ENCODE peak calls at places on chromosomes 12 and 14, in six cellular contexts. One of them, this sample, is unnamed.

GRCh38 chr12:19978193-19978592 is 390.1 kb upstream of the PDE3A start:
- DNase-seq in body of pancreas: no peak
- DNase-seq in left ventricle myocardium inferior: no peak
- DNase-seq in cardiac fibroblast: peak; percentile 96
- DNase-seq in cardiac muscle cell: no peak
- DNase-seq in brain microvascular endothelial cell: peak; percentile 94
- DNase-seq in this sample: no peak

GRCh38 chr12:95608252-95609033 is 57.2 kb upstream of the USP44 start:
- DNase-seq in body of pancreas: peak; percentile 83
- DNase-seq in left ventricle myocardium inferior: peak; percentile 64
- DNase-seq in cardiac fibroblast: peak; percentile 93
- DNase-seq in cardiac muscle cell: no peak
- DNase-seq in brain microvascular endothelial cell: peak; percentile 83
- DNase-seq in this sample: no peak

GRCh38 chr14:28294834-28295440 is 471.6 kb upstream of the FOXG1 start:
- DNase-seq in body of pancreas: no peak
- DNase-seq in left ventricle myocardium inferior: no peak
- DNase-seq in cardiac fibroblast: peak; percentile 78
- DNase-seq in cardiac muscle cell: peak; percentile 44
- DNase-seq in brain microvascular endothelial cell: peak; percentile 19
- DNase-seq in this sample: peak; percentile 79

GRCh38 chr12:20018406-20018805 is 349.9 kb upstream of the PDE3A start:
- DNase-seq in body of pancreas: no peak
- DNase-seq in left ventricle myocardium inferior: no peak
- DNase-seq in cardiac fibroblast: no peak
- DNase-seq in cardiac muscle cell: no peak
- DNase-seq in brain microvascular endothelial cell: no peak
- DNase-seq in this sample: no peak

GRCh38 chr14:39491134-39491541 is 58.9 kb upstream of the FBXO33 start:
- DNase-seq in body of pancreas: no peak
- DNase-seq in left ventricle myocardium inferior: no peak
- DNase-seq in cardiac fibroblast: peak; percentile 66
- DNase-seq in cardiac muscle cell: peak; percentile 60
- DNase-seq in brain microvascular endothelial cell: peak; percentile 12
- DNase-seq in this sample: peak; percentile 27

GRCh38 chr12:111405149-111405855 is 421 bp upstream of the SH2B3 start:
- DNase-seq in body of pancreas: peak; percentile 98
- DNase-seq in left ventricle myocardium inferior: peak; percentile 94
- DNase-seq in cardiac fibroblast: peak; percentile 90
- DNase-seq in cardiac muscle cell: peak; percentile 97
- DNase-seq in brain microvascular endothelial cell: peak; percentile 93
- DNase-seq in this sample: peak; percentile 95

GRCh38 chr14:39097159-39097558 is 5.9 kb downstream of the SEC23A start:
- DNase-seq in body of pancreas: no peak
- DNase-seq in left ventricle myocardium inferior: no peak
- DNase-seq in cardiac fibroblast: peak; percentile 76
- DNase-seq in cardiac muscle cell: peak; percentile 2
- DNase-seq in brain microvascular endothelial cell: peak; percentile 44
- DNase-seq in this sample: no peak

GRCh38 chr14:103736546-103737431 is 21.2 kb downstream of the ZFYVE21 start:
- DNase-seq in body of pancreas: peak; percentile 9
- DNase-seq in left ventricle myocardium inferior: no peak
- DNase-seq in cardiac fibroblast: no peak
- DNase-seq in cardiac muscle cell: no peak
- DNase-seq in brain microvascular endothelial cell: no peak
- DNase-seq in this sample: no peak

GRCh38 chr14:51157012-51157411 is 62.1 kb upstream of the TRIM9 start:
- DNase-seq in body of pancreas: no peak
- DNase-seq in left ventricle myocardium inferior: no peak
- DNase-seq in cardiac fibroblast: peak; percentile 65
- DNase-seq in cardiac muscle cell: peak; percentile 27
- DNase-seq in brain microvascular endothelial cell: no peak
- DNase-seq in this sample: peak; percentile 10

GRCh38 chr14:104086661-104087461 is 1.4 kb downstream of the ASPG start:
- DNase-seq in body of pancreas: no peak
- DNase-seq in left ventricle myocardium inferior: peak; percentile 51
- DNase-seq in cardiac fibroblast: no peak
- DNase-seq in cardiac muscle cell: no peak
- DNase-seq in brain microvascular endothelial cell: no peak
- DNase-seq in this sample: no peak

GRCh38 chr14:101230161-101230850 is 326.8 kb upstream of the RTL1 start:
- DNase-seq in body of pancreas: no peak
- DNase-seq in left ventricle myocardium inferior: no peak
- DNase-seq in cardiac fibroblast: no peak
- DNase-seq in cardiac muscle cell: no peak
- DNase-seq in brain microvascular endothelial cell: no peak
- DNase-seq in this sample: no peak

GRCh38 chr14:103728721-103729120 is 13.1 kb downstream of the ZFYVE21 start:
- DNase-seq in body of pancreas: no peak
- DNase-seq in left ventricle myocardium inferior: no peak
- DNase-seq in cardiac fibroblast: no peak
- DNase-seq in cardiac muscle cell: no peak
- DNase-seq in brain microvascular endothelial cell: no peak
- DNase-seq in this sample: no peak

GRCh38 chr12:91836696-91837095 is 308.9 kb downstream of the BTG1 start:
- DNase-seq in body of pancreas: no peak
- DNase-seq in left ventricle myocardium inferior: no peak
- DNase-seq in cardiac fibroblast: no peak
- DNase-seq in cardiac muscle cell: no peak
- DNase-seq in brain microvascular endothelial cell: no peak
- DNase-seq in this sample: no peak

GRCh38 chr12:122062832-122063690 is 15.5 kb upstream of the MLXIP start:
- DNase-seq in body of pancreas: peak; percentile 72
- DNase-seq in left ventricle myocardium inferior: peak; percentile 52
- DNase-seq in cardiac fibroblast: peak; percentile 85
- DNase-seq in cardiac muscle cell: no peak
- DNase-seq in brain microvascular endothelial cell: peak; percentile 61
- DNase-seq in this sample: no peak

GRCh38 chr12:46265102-46265501 is 3.7 kb downstream of the SLC38A1 start:
- DNase-seq in body of pancreas: no peak
- DNase-seq in left ventricle myocardium inferior: no peak
- DNase-seq in cardiac fibroblast: no peak
- DNase-seq in cardiac muscle cell: no peak
- DNase-seq in brain microvascular endothelial cell: no peak
- DNase-seq in this sample: no peak

GRCh38 chr12:63045020-63045860 is 105.8 kb downstream of the AVPR1A start:
- DNase-seq in body of pancreas: no peak
- DNase-seq in left ventricle myocardium inferior: no peak
- DNase-seq in cardiac fibroblast: peak; percentile 86
- DNase-seq in cardiac muscle cell: no peak
- DNase-seq in brain microvascular endothelial cell: peak; percentile 75
- DNase-seq in this sample: no peak

GRCh38 chr14:53608369-53608768 is 348.3 kb downstream of the BMP4 start:
- DNase-seq in body of pancreas: no peak
- DNase-seq in left ventricle myocardium inferior: no peak
- DNase-seq in cardiac fibroblast: peak; percentile 1
- DNase-seq in cardiac muscle cell: no peak
- DNase-seq in brain microvascular endothelial cell: no peak
- DNase-seq in this sample: no peak

GRCh38 chr12:57047981-57048380 is 1.9 kb downstream of the MYO1A start:
- DNase-seq in body of pancreas: no peak
- DNase-seq in left ventricle myocardium inferior: no peak
- DNase-seq in cardiac fibroblast: no peak
- DNase-seq in cardiac muscle cell: no peak
- DNase-seq in brain microvascular endothelial cell: no peak
- DNase-seq in this sample: no peak

GRCh38 chr12:32072102-32072501 is 34.5 kb upstream of the BICD1 start:
- DNase-seq in body of pancreas: no peak
- DNase-seq in left ventricle myocardium inferior: no peak
- DNase-seq in cardiac fibroblast: no peak
- DNase-seq in cardiac muscle cell: no peak
- DNase-seq in brain microvascular endothelial cell: no peak
- DNase-seq in this sample: no peak
- H3K4me3 ChIP-seq in body of pancreas: no peak overlapping the region
- H3K4me3 ChIP-seq in left ventricle myocardium inferior: no peak overlapping the region
- H3K4me3 ChIP-seq in cardiac fibroblast: no peak overlapping the region
- H3K4me3 ChIP-seq in cardiac muscle cell: no peak overlapping the region
- H3K4me3 ChIP-seq in brain microvascular endothelial cell: no peak overlapping the region
- H3K4me3 ChIP-seq in this sample: no peak overlapping the region

GRCh38 chr14:77025744-77026165 is 2.8 kb downstream of the IRF2BPL start:
- DNase-seq in body of pancreas: peak; percentile 45
- DNase-seq in left ventricle myocardium inferior: peak; percentile 31
- DNase-seq in cardiac fibroblast: peak; percentile 28
- DNase-seq in cardiac muscle cell: peak; percentile 42
- DNase-seq in brain microvascular endothelial cell: no peak
- DNase-seq in this sample: no peak

GRCh38 chr14:77024171-77024627 is 4.3 kb downstream of the IRF2BPL start:
- DNase-seq in body of pancreas: peak; percentile 61
- DNase-seq in left ventricle myocardium inferior: peak; percentile 42
- DNase-seq in cardiac fibroblast: peak; percentile 34
- DNase-seq in cardiac muscle cell: peak; percentile 85
- DNase-seq in brain microvascular endothelial cell: no peak
- DNase-seq in this sample: no peak

GRCh38 chr14:77022219-77022852 is 6.2 kb downstream of the IRF2BPL start:
- DNase-seq in body of pancreas: peak; percentile 38
- DNase-seq in left ventricle myocardium inferior: no peak
- DNase-seq in cardiac fibroblast: no peak
- DNase-seq in cardiac muscle cell: no peak
- DNase-seq in brain microvascular endothelial cell: no peak
- DNase-seq in this sample: no peak

GRCh38 chr14:77026166-77026929 is 2.2 kb downstream of the IRF2BPL start:
- DNase-seq in body of pancreas: peak; percentile 52
- DNase-seq in left ventricle myocardium inferior: peak; percentile 49
- DNase-seq in cardiac fibroblast: peak; percentile 68
- DNase-seq in cardiac muscle cell: peak; percentile 39
- DNase-seq in brain microvascular endothelial cell: no peak
- DNase-seq in this sample: no peak

DNA sequence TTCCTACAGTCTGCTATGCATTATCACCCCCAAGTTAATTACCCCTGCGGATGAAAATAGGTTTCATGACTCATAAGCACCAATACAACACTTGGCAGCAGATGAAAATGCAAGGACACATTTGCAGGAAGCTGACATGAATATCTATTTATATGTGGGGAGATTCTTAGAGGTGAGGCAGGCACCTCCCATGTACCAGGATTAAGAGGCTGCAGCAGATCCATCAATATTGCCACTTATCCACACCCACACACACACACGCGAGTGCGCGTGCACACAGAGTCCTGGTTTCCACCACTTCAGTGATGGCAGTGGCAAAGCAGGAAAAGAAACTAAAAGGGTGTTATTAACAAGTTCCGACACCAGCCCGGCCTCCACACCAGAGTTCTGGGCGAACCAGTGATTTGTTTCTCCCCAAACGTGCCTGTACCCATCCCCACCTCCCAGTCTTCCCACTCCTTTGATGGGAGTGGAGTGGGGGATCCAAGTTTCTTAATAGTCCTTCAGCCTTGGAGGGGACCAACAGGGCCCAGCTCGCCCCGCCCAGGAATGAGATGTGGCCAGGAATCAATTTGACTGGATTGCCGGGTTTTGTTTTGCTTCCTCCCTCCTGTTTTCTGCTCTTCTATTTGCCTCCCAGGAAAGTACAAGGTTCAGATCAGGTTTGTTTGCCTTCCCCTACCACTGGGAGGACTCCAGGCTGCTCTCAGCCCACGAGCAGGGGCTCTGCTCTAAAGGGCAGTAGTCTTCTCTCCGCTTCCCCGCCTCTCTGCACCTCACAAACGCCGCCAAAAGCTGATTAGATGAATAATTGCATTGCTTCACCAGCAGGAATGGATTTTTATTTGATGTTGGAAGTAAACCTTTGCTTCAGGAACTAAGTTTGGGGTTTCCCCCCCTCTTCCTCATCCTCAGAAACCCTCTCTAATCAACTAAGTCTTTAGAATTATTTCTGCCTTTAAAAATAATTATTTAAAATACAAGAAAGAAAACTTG is 5.2 kb downstream of the IRF2BPL start:
- DNase-seq in body of pancreas: peak; percentile 75
- DNase-seq in left ventricle myocardium inferior: no peak
- DNase-seq in cardiac fibroblast: peak; percentile 16
- DNase-seq in cardiac muscle cell: peak; percentile 59
- DNase-seq in brain microvascular endothelial cell: no peak
- DNase-seq in this sample: no peak
- H3K4me3 ChIP-seq in body of pancreas: no peak overlapping the region
- H3K4me3 ChIP-seq in left ventricle myocardium inferior: peak overlapping the region; percentile 89
- H3K4me3 ChIP-seq in cardiac fibroblast: no peak overlapping the region
- H3K4me3 ChIP-seq in cardiac muscle cell: peak overlapping the region; percentile 85
- H3K4me3 ChIP-seq in brain microvascular endothelial cell: peak overlapping the region; percentile 6
- H3K4me3 ChIP-seq in this sample: no peak overlapping the region

GRCh38 chr14:106845286-106846087 is 1319.1 kb downstream of the TMEM121 start:
- DNase-seq in body of pancreas: peak; percentile 72
- DNase-seq in left ventricle myocardium inferior: no peak
- DNase-seq in cardiac fibroblast: peak; percentile 68
- DNase-seq in cardiac muscle cell: no peak
- DNase-seq in brain microvascular endothelial cell: no peak
- DNase-seq in this sample: peak; percentile 80

GRCh38 chr14:106846218-106846617 is 1319.8 kb downstream of the TMEM121 start:
- DNase-seq in body of pancreas: no peak
- DNase-seq in left ventricle myocardium inferior: no peak
- DNase-seq in cardiac fibroblast: peak; percentile 74
- DNase-seq in cardiac muscle cell: no peak
- DNase-seq in brain microvascular endothelial cell: no peak
- DNase-seq in this sample: peak; percentile 19

GRCh38 chr14:106848330-106849121 is 1322.1 kb downstream of the TMEM121 start:
- DNase-seq in body of pancreas: peak; percentile 41
- DNase-seq in left ventricle myocardium inferior: no peak
- DNase-seq in cardiac fibroblast: peak; percentile 75
- DNase-seq in cardiac muscle cell: no peak
- DNase-seq in brain microvascular endothelial cell: no peak
- DNase-seq in this sample: peak; percentile 86

DNA sequence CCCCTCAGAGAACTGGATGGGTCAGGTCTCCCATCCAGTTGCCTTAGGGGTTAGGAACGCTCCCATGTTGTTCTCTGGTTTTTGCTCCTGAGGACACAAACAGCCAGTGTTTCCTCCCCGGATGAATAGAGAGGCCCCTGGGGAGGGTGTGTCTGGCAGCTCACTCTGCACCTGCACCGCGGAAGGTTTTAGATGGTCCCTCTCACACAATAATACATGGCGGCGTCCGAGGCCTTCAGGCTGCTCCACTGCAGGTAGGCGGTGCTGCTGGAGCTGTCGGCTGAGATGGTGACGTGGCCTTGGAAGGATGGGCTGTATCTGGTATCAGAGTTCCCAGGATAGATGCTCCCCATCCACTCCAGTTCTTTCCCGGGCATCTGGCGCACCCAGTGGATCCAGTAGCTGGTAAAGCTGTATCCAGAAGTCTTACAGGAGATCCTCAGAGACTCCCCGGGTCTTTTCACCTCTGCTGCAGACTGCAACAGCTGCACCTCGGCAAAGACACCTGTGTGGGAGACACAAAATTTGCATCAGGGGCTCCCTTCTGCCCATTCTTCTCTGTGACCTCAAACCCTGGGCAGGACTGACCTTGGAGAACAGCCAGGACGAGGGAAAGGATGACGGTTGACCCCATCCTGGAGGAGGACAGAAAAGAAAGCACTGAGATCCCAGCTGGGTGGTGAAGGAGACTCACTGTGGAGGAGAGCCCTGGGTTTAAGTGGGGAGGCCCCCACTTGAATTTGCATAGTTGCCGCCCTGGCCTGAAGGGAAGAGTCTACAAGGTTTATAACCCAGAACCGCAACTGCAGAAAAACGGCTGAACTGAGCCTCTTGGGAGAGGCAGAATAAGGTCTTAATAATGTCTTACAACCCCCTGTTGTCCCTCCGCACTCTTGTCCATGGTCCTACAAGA is 1324.8 kb downstream of the TMEM121 start:
- DNase-seq in body of pancreas: no peak
- DNase-seq in left ventricle myocardium inferior: no peak
- DNase-seq in cardiac fibroblast: no peak
- DNase-seq in cardiac muscle cell: no peak
- DNase-seq in brain microvascular endothelial cell: no peak
- DNase-seq in this sample: no peak
- H3K4me3 ChIP-seq in body of pancreas: no peak overlapping the region
- H3K4me3 ChIP-seq in left ventricle myocardium inferior: no peak overlapping the region
- H3K4me3 ChIP-seq in cardiac fibroblast: no peak overlapping the region
- H3K4me3 ChIP-seq in cardiac muscle cell: no peak overlapping the region
- H3K4me3 ChIP-seq in brain microvascular endothelial cell: no peak overlapping the region
- H3K4me3 ChIP-seq in this sample: no peak overlapping the region

GRCh38 chr14:90555126-90556049 is 158.6 kb downstream of the CALM1 start:
- DNase-seq in body of pancreas: no peak
- DNase-seq in left ventricle myocardium inferior: no peak
- DNase-seq in cardiac fibroblast: no peak
- DNase-seq in cardiac muscle cell: no peak
- DNase-seq in brain microvascular endothelial cell: no peak
- DNase-seq in this sample: no peak
- H3K4me3 ChIP-seq in body of pancreas: no peak overlapping the region
- H3K4me3 ChIP-seq in left ventricle myocardium inferior: peak overlapping the region; percentile 39
- H3K4me3 ChIP-seq in cardiac fibroblast: no peak overlapping the region
- H3K4me3 ChIP-seq in cardiac muscle cell: no peak overlapping the region
- H3K4me3 ChIP-seq in brain microvascular endothelial cell: no peak overlapping the region
- H3K4me3 ChIP-seq in this sample: no peak overlapping the region